ENCODE peak calls at places on chromosomes 11 and 22, in five cellular contexts. U, T, W, O and D are unnamed samples.

GRCh38 chr22:49170053-49170452 is 657.6 kb downstream of the BRD1 start:
- DNase-seq in U (no peak), W (no peak), O (no peak), T (no peak), D (no peak)

GRCh38 chr22:27213766-27214581 is 556.6 kb downstream of the MIAT start:
- DNase-seq in W (no peak), T (no peak), U (no peak), O (no peak), D (no peak)

GRCh38 chr11:59918987-59919589 is 19.1 kb upstream of the OOSP1 start:
- DNase-seq in O (no peak), U (peak), T (peak), W (no peak), D (no peak)

GRCh38 chr11:123238297-123238696 is 43.2 kb upstream of the CLMP start:
- DNase-seq in T (no peak), U (no peak), W (no peak), O (no peak), D (no peak)

GRCh38 chr11:76248210-76248609 is 41.9 kb upstream of the WNT11 start:
- DNase-seq in W (no peak), U (no peak), O (no peak), T (no peak), D (no peak)

GRCh38 chr11:62487698-62488551 is 58.7 kb downstream of the AHNAK start:
- DNase-seq in O (peak), W (no peak), U (no peak), T (no peak), D (no peak)

GRCh38 chr11:28525636-28526405 is 417.6 kb downstream of the METTL15 start:
- DNase-seq in T (no peak), W (no peak), O (no peak), U (no peak), D (no peak)

GRCh38 chr11:125072961-125073590 is 10.0 kb downstream of the SLC37A2 start:
- DNase-seq in U (no peak), O (no peak), W (no peak), T (no peak), D (no peak)

GRCh38 chr11:102830328-102830727 is 13.1 kb downstream of the MMP3 start:
- DNase-seq in O (no peak), W (no peak), T (no peak), U (no peak), D (no peak)

GRCh38 chr22:27662359-27663030 is 139.1 kb downstream of the MN1 start:
- DNase-seq in O (no peak), T (no peak), U (peak), W (no peak), D (no peak)

GRCh38 chr11:68329496-68329895 is 17.1 kb downstream of the LRP5 start:
- DNase-seq in U (no peak), W (no peak), O (no peak), T (no peak), D (no peak)